ENCODE peak calls at places on chromosome 17, in four cellular contexts. M, C, Z and T are unnamed samples.

GRCh38 chr17:1362065-1362848 is 37.8 kb downstream of the YWHAE start:
- DNase-seq in M (no peak), C (peak), Z (no peak), T (no peak)

GRCh38 chr17:33164556-33164881 is 128.6 kb downstream of the ASIC2 start:
- DNase-seq in M (no peak), C (no peak), Z (no peak), T (no peak)

GRCh38 chr17:42436401-42436800 is 13.3 kb upstream of the CAVIN1 start:
- DNase-seq in M (no peak), C (no peak), Z (no peak), T (no peak)

GRCh38 chr17:7204828-7205461 is 14.7 kb downstream of the DLG4 start:
- DNase-seq in M (peak), C (peak), Z (peak), T (peak)

GRCh38 chr17:64627797-64628196 is 34.3 kb downstream of the SMURF2 start:
- DNase-seq in M (no peak), C (no peak), Z (no peak), T (no peak)

GRCh38 chr17:79011451-79012147 is 2.0 kb upstream of the CANT1 start:
- DNase-seq in M (no peak), C (no peak), Z (no peak), T (no peak)

GRCh38 chr17:7839890-7840260 is 5.9 kb downstream of the KDM6B start:
- DNase-seq in M (peak), C (no peak), Z (peak), T (peak)

GRCh38 chr17:6603746-6604325 is 36.7 kb downstream of the KIAA0753 start:
- DNase-seq in M (peak), C (no peak), Z (no peak), T (no peak)

GRCh38 chr17:48717367-48718161 is 4.8 kb downstream of the PRAC1 start:
- DNase-seq in M (no peak), C (no peak), Z (no peak), T (no peak)

GRCh38 chr17:1999557-2000251 is 25.4 kb downstream of the RTN4RL1 start:
- DNase-seq in M (peak), C (no peak), Z (peak), T (peak)

GRCh38 chr17:52892334-52892733 is 733.8 kb upstream of the CA10 start:
- DNase-seq in M (no peak), C (no peak), Z (no peak), T (no peak)

GRCh38 chr17:17484451-17484899 is 7.7 kb downstream of the MED9 start:
- DNase-seq in M (no peak), C (no peak), Z (no peak), T (no peak)

GRCh38 chr17:74150428-74151025 is 53.0 kb upstream of the RPL38 start:
- DNase-seq in M (no peak), C (no peak), Z (no peak), T (no peak)

GRCh38 chr17:208429-208828 is 27.0 kb upstream of the DOC2B start:
- DNase-seq in M (no peak), C (no peak), Z (no peak), T (no peak)

GRCh38 chr17:64008346-64008745 is 10.2 kb downstream of the PRR29 start:
- DNase-seq in M (no peak), C (no peak), Z (no peak), T (no peak)

GRCh38 chr17:75006653-75007052 is 5.8 kb upstream of the MRPL58 start:
- DNase-seq in M (no peak), C (no peak), Z (peak), T (no peak)

GRCh38 chr17:4735825-4736651 is 3.6 kb upstream of the ZMYND15 start:
- DNase-seq in M (no peak), C (no peak), Z (no peak), T (no peak)

GRCh38 chr17:31869797-31870568 is 10.9 kb upstream of the COPRS start:
- DNase-seq in M (no peak), C (no peak), Z (peak), T (no peak)

DNA sequence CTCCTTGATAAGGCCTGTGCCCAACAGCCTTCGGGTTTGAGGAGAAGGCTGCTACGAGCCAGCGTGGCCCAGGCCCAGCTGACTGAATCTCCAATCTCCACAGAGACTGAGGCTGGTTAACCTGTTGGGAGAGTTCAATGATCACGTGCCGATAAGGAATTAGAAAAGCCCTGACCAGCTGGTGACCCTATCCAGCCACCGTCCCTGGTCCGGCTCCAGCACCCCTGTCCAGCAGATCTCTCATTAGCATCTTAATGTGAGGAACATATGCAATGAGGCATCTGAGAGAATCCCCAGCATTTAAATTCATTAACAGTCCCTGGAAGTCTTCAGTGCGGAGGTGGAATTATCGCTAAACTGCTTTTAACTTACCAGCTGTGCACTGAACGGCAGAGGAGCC is 184.8 kb downstream of the CCT6B start:
- DNase-seq in M (no peak), C (no peak), Z (no peak), T (no peak)
- H3K27ac ChIP-seq in M (no peak), C (no peak), Z (no peak), T (no peak)

GRCh38 chr17:83053779-83054451 is 25.5 kb upstream of the METRNL start:
- DNase-seq in M (peak), C (no peak), Z (peak), T (no peak)

GRCh38 chr17:83053021-83053778 is 26.2 kb upstream of the METRNL start:
- DNase-seq in M (peak), C (no peak), Z (no peak), T (peak)

GRCh38 chr17:83055911-83056582 is 23.4 kb upstream of the METRNL start:
- DNase-seq in M (peak), C (no peak), Z (no peak), T (peak)

GRCh38 chr17:83056583-83057396 is 22.6 kb upstream of the METRNL start:
- DNase-seq in M (peak), C (no peak), Z (no peak), T (peak)

GRCh38 chr17:83054518-83055125 is 24.8 kb upstream of the METRNL start:
- DNase-seq in M (peak), C (no peak), Z (no peak), T (no peak)
- H3K27ac ChIP-seq in M (no peak), C (no peak), Z (no peak), T (no peak)

DNA sequence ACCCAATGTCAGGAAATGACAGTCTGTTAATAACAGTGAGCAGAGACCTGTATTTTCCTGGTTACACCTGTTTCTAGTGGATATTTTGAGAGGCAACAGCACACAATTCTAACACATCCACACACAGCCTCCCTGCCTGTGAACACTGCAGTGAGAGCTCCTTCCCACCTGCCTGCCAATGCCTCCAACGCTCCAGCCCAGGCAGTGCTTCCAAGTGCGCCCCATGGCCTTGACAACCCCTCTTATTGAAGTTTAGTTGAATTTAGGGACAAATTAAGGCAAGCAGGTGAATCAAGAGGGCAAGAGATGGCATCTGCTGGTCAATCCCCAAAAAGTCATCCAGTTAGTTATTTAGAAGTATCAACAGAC is 4.7 kb upstream of the MXRA7 start:
- DNase-seq in M (no peak), C (no peak), Z (no peak), T (no peak)
- H3K27ac ChIP-seq in M (no peak), C (peak), Z (no peak), T (no peak)

GRCh38 chr17:82235775-82236141 is 6.9 kb downstream of the SLC16A3 start:
- DNase-seq in M (peak), C (no peak), Z (no peak), T (no peak)

GRCh38 chr17:82237746-82238561 is 9.1 kb downstream of the SLC16A3 start:
- DNase-seq in M (peak), C (no peak), Z (no peak), T (no peak)

GRCh38 chr17:82237083-82237745 is 8.4 kb downstream of the SLC16A3 start:
- DNase-seq in M (peak), C (no peak), Z (no peak), T (no peak)

GRCh38 chr17:82235056-82235774 is 6.4 kb downstream of the SLC16A3 start:
- DNase-seq in M (peak), C (no peak), Z (no peak), T (no peak)

GRCh38 chr17:82236142-82236971 is 7.5 kb downstream of the SLC16A3 start:
- DNase-seq in M (peak), C (peak), Z (peak), T (peak)
- H3K27ac ChIP-seq in M (peak), C (peak), Z (no peak), T (no peak)

GRCh38 chr17:47237841-47238240 is 15.8 kb upstream of the ITGB3 start:
- DNase-seq in M (no peak), C (no peak), Z (no peak), T (no peak)
- H3K27ac ChIP-seq in M (no peak), C (no peak), Z (no peak), T (no peak)

DNA sequence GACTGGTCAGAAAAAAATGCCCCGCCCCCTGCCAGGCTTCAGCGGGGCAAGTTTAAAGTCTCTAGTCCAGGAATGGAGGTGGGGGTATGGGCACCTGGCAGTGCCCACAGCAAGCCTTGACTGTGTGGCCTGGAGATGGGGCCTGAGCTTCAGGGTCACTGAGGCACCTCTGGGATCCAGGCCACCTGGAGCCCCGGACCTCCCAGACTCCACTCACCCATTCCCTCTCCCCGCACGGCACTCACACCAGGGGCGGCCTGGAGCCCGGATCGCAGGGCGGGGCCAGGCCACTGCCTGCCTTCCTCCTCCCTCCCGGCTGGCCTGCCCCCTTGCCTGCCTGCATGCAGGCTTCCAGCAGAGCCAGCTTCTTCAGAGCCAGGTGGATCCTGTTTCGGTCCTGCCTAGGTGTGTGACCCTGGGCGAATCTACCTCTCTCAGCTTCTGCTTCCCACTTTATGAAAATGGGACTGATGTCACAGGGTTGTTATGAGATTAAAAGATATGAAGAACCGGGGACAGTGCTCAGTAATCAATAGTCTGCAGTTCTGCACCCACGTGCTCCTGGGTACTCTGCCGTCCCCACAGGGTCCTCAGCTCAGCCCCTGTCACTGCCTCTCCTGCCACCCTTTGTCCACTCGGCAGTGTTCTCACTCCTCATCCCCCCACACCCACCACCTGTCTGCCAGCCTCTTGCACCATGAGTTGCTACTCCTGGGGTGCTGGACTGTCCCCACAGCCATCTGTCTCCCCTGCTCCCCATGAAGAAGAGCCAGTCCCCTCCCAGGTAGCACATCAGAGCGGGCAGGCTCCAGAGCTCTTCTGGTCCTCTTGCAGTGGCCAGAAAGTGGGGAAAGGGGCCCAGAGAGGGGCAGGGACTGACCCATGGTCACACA is 1.2 kb upstream of the TCAP start:
- DNase-seq in M (no peak), C (no peak), Z (no peak), T (peak)
- H3K27ac ChIP-seq in M (no peak), C (no peak), Z (no peak), T (no peak)

DNA sequence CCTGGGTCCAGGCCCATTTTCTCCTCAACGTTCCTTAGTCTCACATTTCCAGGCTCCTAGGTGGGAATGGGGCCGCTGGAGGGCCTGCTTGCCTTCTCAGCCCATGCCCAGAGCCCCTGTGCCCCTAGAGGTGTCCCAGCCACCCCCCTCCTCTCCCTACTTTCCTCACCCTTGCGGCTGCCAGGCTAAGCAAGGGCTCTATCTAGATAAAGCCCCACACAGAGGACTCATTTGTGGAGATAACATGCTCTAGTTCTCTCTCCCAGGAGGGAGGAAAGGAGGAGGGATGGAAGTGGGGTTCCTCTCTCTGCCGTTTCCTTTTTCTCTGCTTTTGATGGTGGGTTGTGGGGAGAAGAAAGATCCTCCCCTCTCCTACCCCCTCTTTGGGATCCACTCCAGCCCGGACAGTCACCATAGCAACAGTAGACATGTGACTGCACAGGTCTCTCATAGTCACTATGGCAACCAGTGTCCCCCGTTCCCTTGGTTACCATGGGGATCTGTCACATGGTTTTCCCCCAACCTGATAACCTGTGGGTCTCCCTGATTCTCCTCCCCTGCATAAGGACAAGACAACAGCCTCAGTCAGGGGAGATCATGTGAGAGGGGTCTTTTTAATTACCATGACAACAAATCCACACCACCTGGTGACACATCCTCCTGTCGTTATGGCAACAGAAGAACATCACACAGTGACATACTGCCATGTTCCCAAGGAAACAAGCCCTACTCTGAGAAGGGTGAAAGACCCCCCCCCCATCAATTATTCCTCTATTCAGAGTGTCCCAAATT is 5.2 kb downstream of the CACNA1G start:
- DNase-seq in M (no peak), C (no peak), Z (peak), T (peak)
- H3K27ac ChIP-seq in M (peak), C (no peak), Z (no peak), T (no peak)

GRCh38 chr17:77380411-77381184 is 239.8 kb downstream of the SEC14L1 start:
- DNase-seq in M (no peak), C (no peak), Z (no peak), T (no peak)
- H3K27ac ChIP-seq in M (no peak), C (peak), Z (no peak), T (no peak)

GRCh38 chr17:59840329-59840907 is 52.3 kb downstream of the TUBD1 start:
- DNase-seq in M (no peak), C (no peak), Z (no peak), T (peak)
- H3K27ac ChIP-seq in M (peak), C (peak), Z (no peak), T (peak)